ENCODE peak calls at places on chromosomes 1 and 21, in eight cellular contexts. One of them, this sample, is unnamed.

GRCh38 chr1:180181048-180181447 is 26.4 kb downstream of the QSOX1 start:
- DNase-seq in fibroblast of lung: peak; percentile 31
- DNase-seq in iPS DF 6.9: no peak
- DNase-seq in mucosa of descending colon: peak; percentile 61
- DNase-seq in effector memory CD4-positive, alpha-beta T cell: no peak
- DNase-seq in breast epithelium: no peak
- DNase-seq in PC-3: peak; percentile 18
- DNase-seq in left ventricle myocardium inferior: no peak
- DNase-seq in this sample: no peak

GRCh38 chr1:12574757-12575139 is 43.3 kb downstream of the DHRS3 start:
- DNase-seq in fibroblast of lung: no peak
- DNase-seq in iPS DF 6.9: no peak
- DNase-seq in mucosa of descending colon: no peak
- DNase-seq in effector memory CD4-positive, alpha-beta T cell: no peak
- DNase-seq in breast epithelium: no peak
- DNase-seq in PC-3: no peak
- DNase-seq in left ventricle myocardium inferior: no peak
- DNase-seq in this sample: no peak

GRCh38 chr1:2583871-2584341 is 2.7 kb upstream of the PRXL2B start:
- DNase-seq in fibroblast of lung: peak; percentile 60
- DNase-seq in iPS DF 6.9: no peak
- DNase-seq in mucosa of descending colon: peak; percentile 54
- DNase-seq in effector memory CD4-positive, alpha-beta T cell: peak; percentile 12
- DNase-seq in breast epithelium: no peak
- DNase-seq in PC-3: no peak
- DNase-seq in left ventricle myocardium inferior: no peak
- DNase-seq in this sample: peak; percentile 18

GRCh38 chr1:192351550-192351949 is 34.8 kb downstream of the RGS21 start:
- DNase-seq in fibroblast of lung: no peak
- DNase-seq in iPS DF 6.9: no peak
- DNase-seq in mucosa of descending colon: no peak
- DNase-seq in effector memory CD4-positive, alpha-beta T cell: no peak
- DNase-seq in breast epithelium: no peak
- DNase-seq in PC-3: no peak
- DNase-seq in left ventricle myocardium inferior: no peak
- DNase-seq in this sample: no peak

GRCh38 chr1:196302981-196303380 is 305.3 kb downstream of the KCNT2 start:
- DNase-seq in fibroblast of lung: no peak
- DNase-seq in iPS DF 6.9: no peak
- DNase-seq in mucosa of descending colon: no peak
- DNase-seq in effector memory CD4-positive, alpha-beta T cell: no peak
- DNase-seq in breast epithelium: no peak
- DNase-seq in PC-3: no peak
- DNase-seq in left ventricle myocardium inferior: no peak
- DNase-seq in this sample: no peak

GRCh38 chr1:12170263-12170671 is 3.5 kb downstream of the TNFRSF1B start:
- DNase-seq in fibroblast of lung: no peak
- DNase-seq in iPS DF 6.9: no peak
- DNase-seq in mucosa of descending colon: no peak
- DNase-seq in effector memory CD4-positive, alpha-beta T cell: no peak
- DNase-seq in breast epithelium: no peak
- DNase-seq in PC-3: no peak
- DNase-seq in left ventricle myocardium inferior: no peak
- DNase-seq in this sample: no peak

GRCh38 chr1:9289724-9290493 is 2.8 kb upstream of the SPSB1 start:
- DNase-seq in fibroblast of lung: peak; percentile 94
- DNase-seq in iPS DF 6.9: no peak
- DNase-seq in mucosa of descending colon: no peak
- DNase-seq in effector memory CD4-positive, alpha-beta T cell: no peak
- DNase-seq in breast epithelium: no peak
- DNase-seq in PC-3: peak; percentile 81
- DNase-seq in left ventricle myocardium inferior: peak; percentile 52
- DNase-seq in this sample: no peak

GRCh38 chr21:38384675-38385074 is 113.6 kb downstream of the ERG start:
- DNase-seq in fibroblast of lung: no peak
- DNase-seq in iPS DF 6.9: no peak
- DNase-seq in mucosa of descending colon: no peak
- DNase-seq in effector memory CD4-positive, alpha-beta T cell: no peak
- DNase-seq in breast epithelium: no peak
- DNase-seq in PC-3: no peak
- DNase-seq in left ventricle myocardium inferior: no peak
- DNase-seq in this sample: no peak

GRCh38 chr1:105000793-105001192 is 1251.1 kb downstream of the AMY1C start:
- DNase-seq in fibroblast of lung: no peak
- DNase-seq in iPS DF 6.9: no peak
- DNase-seq in mucosa of descending colon: no peak
- DNase-seq in effector memory CD4-positive, alpha-beta T cell: no peak
- DNase-seq in breast epithelium: no peak
- DNase-seq in PC-3: no peak
- DNase-seq in left ventricle myocardium inferior: no peak
- DNase-seq in this sample: no peak

GRCh38 chr1:157725214-157725577 is 24.6 kb upstream of the FCRL3 start:
- DNase-seq in fibroblast of lung: no peak
- DNase-seq in iPS DF 6.9: no peak
- DNase-seq in mucosa of descending colon: peak; percentile 32
- DNase-seq in effector memory CD4-positive, alpha-beta T cell: no peak
- DNase-seq in breast epithelium: no peak
- DNase-seq in PC-3: no peak
- DNase-seq in left ventricle myocardium inferior: no peak
- DNase-seq in this sample: no peak

GRCh38 chr1:245091171-245091621 is 63.6 kb upstream of the KIF26B start:
- DNase-seq in fibroblast of lung: peak; percentile 12
- DNase-seq in iPS DF 6.9: no peak
- DNase-seq in mucosa of descending colon: no peak
- DNase-seq in effector memory CD4-positive, alpha-beta T cell: no peak
- DNase-seq in breast epithelium: no peak
- DNase-seq in PC-3: no peak
- DNase-seq in left ventricle myocardium inferior: no peak
- DNase-seq in this sample: no peak

GRCh38 chr1:201585099-201585498 is 46.2 kb downstream of the NAV1 start:
- DNase-seq in fibroblast of lung: no peak
- DNase-seq in iPS DF 6.9: no peak
- DNase-seq in mucosa of descending colon: no peak
- DNase-seq in effector memory CD4-positive, alpha-beta T cell: no peak
- DNase-seq in breast epithelium: no peak
- DNase-seq in PC-3: no peak
- DNase-seq in left ventricle myocardium inferior: no peak
- DNase-seq in this sample: no peak

GRCh38 chr1:54474500-54475235 is 68.5 kb upstream of the SSBP3 start:
- DNase-seq in fibroblast of lung: no peak
- DNase-seq in iPS DF 6.9: no peak
- DNase-seq in mucosa of descending colon: peak; percentile 36
- DNase-seq in effector memory CD4-positive, alpha-beta T cell: no peak
- DNase-seq in breast epithelium: no peak
- DNase-seq in PC-3: no peak
- DNase-seq in left ventricle myocardium inferior: no peak
- DNase-seq in this sample: no peak

GRCh38 chr1:72062584-72062983 is 219.8 kb downstream of the NEGR1 start:
- DNase-seq in fibroblast of lung: peak; percentile 5
- DNase-seq in iPS DF 6.9: no peak
- DNase-seq in mucosa of descending colon: no peak
- DNase-seq in effector memory CD4-positive, alpha-beta T cell: no peak
- DNase-seq in breast epithelium: no peak
- DNase-seq in PC-3: no peak
- DNase-seq in left ventricle myocardium inferior: no peak
- DNase-seq in this sample: no peak

GRCh38 chr1:84363019-84363418 is 35.3 kb upstream of the DNASE2B start:
- DNase-seq in fibroblast of lung: no peak
- DNase-seq in iPS DF 6.9: no peak
- DNase-seq in mucosa of descending colon: no peak
- DNase-seq in effector memory CD4-positive, alpha-beta T cell: no peak
- DNase-seq in breast epithelium: no peak
- DNase-seq in PC-3: no peak
- DNase-seq in left ventricle myocardium inferior: no peak
- DNase-seq in this sample: no peak

GRCh38 chr1:38724160-38725131 is 135.1 kb downstream of the RRAGC start:
- DNase-seq in fibroblast of lung: no peak
- DNase-seq in iPS DF 6.9: no peak
- DNase-seq in mucosa of descending colon: no peak
- DNase-seq in effector memory CD4-positive, alpha-beta T cell: no peak
- DNase-seq in breast epithelium: no peak
- DNase-seq in PC-3: no peak
- DNase-seq in left ventricle myocardium inferior: no peak
- DNase-seq in this sample: no peak

GRCh38 chr1:153313288-153313687 is 536 bp upstream of the PGLYRP3 start:
- DNase-seq in fibroblast of lung: no peak
- DNase-seq in iPS DF 6.9: no peak
- DNase-seq in mucosa of descending colon: no peak
- DNase-seq in effector memory CD4-positive, alpha-beta T cell: no peak
- DNase-seq in breast epithelium: no peak
- DNase-seq in PC-3: no peak
- DNase-seq in left ventricle myocardium inferior: no peak
- DNase-seq in this sample: no peak

GRCh38 chr1:109823543-109824348 is 60.0 kb upstream of the EPS8L3 start:
- DNase-seq in fibroblast of lung: peak; percentile 61
- DNase-seq in iPS DF 6.9: no peak
- DNase-seq in mucosa of descending colon: no peak
- DNase-seq in effector memory CD4-positive, alpha-beta T cell: no peak
- DNase-seq in breast epithelium: no peak
- DNase-seq in PC-3: peak; percentile 57
- DNase-seq in left ventricle myocardium inferior: peak; percentile 49
- DNase-seq in this sample: no peak
- H3K9me3 ChIP-seq in fibroblast of lung: no peaks in the 10 kb centered on the region
- H3K9me3 ChIP-seq in iPS DF 6.9: no peaks in the 10 kb centered on the region
- H3K9me3 ChIP-seq in mucosa of descending colon: no peaks in the 10 kb centered on the region
- H3K9me3 ChIP-seq in effector memory CD4-positive, alpha-beta T cell: no peaks in the 10 kb centered on the region
- H3K9me3 ChIP-seq in breast epithelium: no peaks in the 10 kb centered on the region
- H3K9me3 ChIP-seq in PC-3: no peaks in the 10 kb centered on the region
- H3K9me3 ChIP-seq in left ventricle myocardium inferior: no peaks in the 10 kb centered on the region
- H3K9me3 ChIP-seq in this sample: no peaks in the 10 kb centered on the region

DNA sequence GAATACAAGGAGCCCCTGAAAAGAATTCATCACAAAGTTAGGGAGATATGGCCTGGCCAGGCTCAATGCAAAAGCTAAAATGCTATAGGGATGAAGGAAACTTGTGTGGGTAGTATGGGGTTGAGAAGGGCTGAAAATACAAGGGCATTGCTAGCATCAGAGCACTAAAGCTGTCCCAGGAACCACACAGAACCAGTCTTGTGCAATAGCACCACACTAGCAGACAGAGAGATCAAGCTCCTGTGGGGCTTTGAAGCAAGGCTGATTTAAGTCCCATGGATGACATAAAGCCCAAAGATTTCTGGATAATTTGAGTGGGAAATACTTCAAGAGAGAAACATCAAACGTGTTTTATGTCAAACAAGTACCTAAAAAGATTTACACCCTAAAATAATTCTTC is 97.1 kb downstream of the VAV3 start:
- DNase-seq in fibroblast of lung: no peak
- DNase-seq in iPS DF 6.9: no peak
- DNase-seq in mucosa of descending colon: no peak
- DNase-seq in effector memory CD4-positive, alpha-beta T cell: no peak
- DNase-seq in breast epithelium: no peak
- DNase-seq in PC-3: no peak
- DNase-seq in left ventricle myocardium inferior: no peak
- DNase-seq in this sample: no peak
- H3K9me3 ChIP-seq in fibroblast of lung: no peaks in the 10 kb centered on the region
- H3K9me3 ChIP-seq in iPS DF 6.9: no peaks in the 10 kb centered on the region
- H3K9me3 ChIP-seq in mucosa of descending colon: no peaks in the 10 kb centered on the region
- H3K9me3 ChIP-seq in effector memory CD4-positive, alpha-beta T cell: no peaks in the 10 kb centered on the region
- H3K9me3 ChIP-seq in breast epithelium: no peaks in the 10 kb centered on the region
- H3K9me3 ChIP-seq in PC-3: no peaks in the 10 kb centered on the region
- H3K9me3 ChIP-seq in left ventricle myocardium inferior: peaks cover 14% of the 10 kb centered on the region
- H3K9me3 ChIP-seq in this sample: no peaks in the 10 kb centered on the region

DNA sequence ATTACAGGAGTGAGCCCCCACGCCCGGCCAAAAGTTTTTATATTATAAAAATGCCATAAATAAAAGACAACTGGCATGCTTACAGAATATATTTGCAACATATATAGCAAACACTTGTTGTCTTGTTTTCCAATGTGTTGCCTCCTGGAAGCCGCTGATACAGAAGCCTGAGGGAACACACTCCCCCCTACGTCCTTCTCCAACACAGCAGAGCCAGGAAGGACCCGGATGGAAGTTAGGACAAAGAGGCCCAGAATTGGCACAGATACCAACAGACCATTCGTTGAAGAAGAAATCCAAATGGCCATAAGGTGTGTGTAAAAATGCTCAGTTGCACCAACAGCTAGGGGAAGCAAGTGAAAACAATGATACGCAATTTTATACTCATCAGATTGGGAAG is 1.3 kb upstream of the PLA2G5 start:
- DNase-seq in fibroblast of lung: no peak
- DNase-seq in iPS DF 6.9: no peak
- DNase-seq in mucosa of descending colon: no peak
- DNase-seq in effector memory CD4-positive, alpha-beta T cell: no peak
- DNase-seq in breast epithelium: no peak
- DNase-seq in PC-3: no peak
- DNase-seq in left ventricle myocardium inferior: no peak
- DNase-seq in this sample: no peak
- H3K9me3 ChIP-seq in fibroblast of lung: no peaks in the 10 kb centered on the region
- H3K9me3 ChIP-seq in iPS DF 6.9: no peaks in the 10 kb centered on the region
- H3K9me3 ChIP-seq in mucosa of descending colon: no peaks in the 10 kb centered on the region
- H3K9me3 ChIP-seq in effector memory CD4-positive, alpha-beta T cell: no peaks in the 10 kb centered on the region
- H3K9me3 ChIP-seq in breast epithelium: no peaks in the 10 kb centered on the region
- H3K9me3 ChIP-seq in PC-3: no peaks in the 10 kb centered on the region
- H3K9me3 ChIP-seq in left ventricle myocardium inferior: no peaks in the 10 kb centered on the region
- H3K9me3 ChIP-seq in this sample: no peaks in the 10 kb centered on the region

GRCh38 chr1:148309940-148310500 is 157.9 kb upstream of the NBPF11 start:
- DNase-seq in fibroblast of lung: no peak
- DNase-seq in iPS DF 6.9: no peak
- DNase-seq in mucosa of descending colon: no peak
- DNase-seq in effector memory CD4-positive, alpha-beta T cell: no peak
- DNase-seq in breast epithelium: no peak
- DNase-seq in PC-3: no peak
- DNase-seq in left ventricle myocardium inferior: no peak
- DNase-seq in this sample: no peak

GRCh38 chr1:148310807-148311206 is 158.7 kb upstream of the NBPF11 start:
- DNase-seq in fibroblast of lung: no peak
- DNase-seq in iPS DF 6.9: no peak
- DNase-seq in mucosa of descending colon: no peak
- DNase-seq in effector memory CD4-positive, alpha-beta T cell: no peak
- DNase-seq in breast epithelium: no peak
- DNase-seq in PC-3: no peak
- DNase-seq in left ventricle myocardium inferior: no peak
- DNase-seq in this sample: no peak

GRCh38 chr1:148307583-148308185 is 155.6 kb upstream of the NBPF11 start:
- DNase-seq in fibroblast of lung: no peak
- DNase-seq in iPS DF 6.9: no peak
- DNase-seq in mucosa of descending colon: no peak
- DNase-seq in effector memory CD4-positive, alpha-beta T cell: no peak
- DNase-seq in breast epithelium: no peak
- DNase-seq in PC-3: no peak
- DNase-seq in left ventricle myocardium inferior: no peak
- DNase-seq in this sample: no peak

DNA sequence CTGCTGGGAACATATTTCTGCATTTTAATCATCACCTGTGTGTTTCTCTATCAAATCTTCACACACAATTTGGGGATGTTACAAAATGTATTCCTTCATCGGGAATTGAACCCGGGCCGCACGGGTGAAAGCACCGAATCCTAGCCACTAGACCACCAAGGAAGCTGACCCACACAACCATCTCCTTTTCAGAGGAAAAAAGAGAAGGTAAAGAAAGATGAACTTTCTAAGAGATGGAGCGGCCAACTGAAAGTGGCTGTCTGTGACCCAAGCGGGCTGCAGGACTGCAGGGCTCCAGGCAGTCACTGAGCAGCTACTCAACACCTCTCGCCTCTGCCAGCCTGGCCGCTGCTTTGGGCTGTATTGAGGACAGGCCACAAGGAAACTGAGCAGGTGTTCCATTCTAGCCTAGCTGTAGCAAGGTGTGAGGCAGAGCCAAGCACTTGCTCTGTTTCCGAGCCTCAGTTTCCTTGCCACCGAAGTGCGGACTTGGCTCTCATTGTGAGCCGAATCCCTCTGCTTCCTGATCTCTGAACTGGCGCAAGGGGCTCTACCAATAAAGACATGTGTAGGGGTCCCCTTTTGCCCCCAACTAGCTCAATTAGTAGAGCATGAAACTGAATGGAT is 156.9 kb upstream of the NBPF11 start:
- DNase-seq in fibroblast of lung: no peak
- DNase-seq in iPS DF 6.9: no peak
- DNase-seq in mucosa of descending colon: no peak
- DNase-seq in effector memory CD4-positive, alpha-beta T cell: no peak
- DNase-seq in breast epithelium: no peak
- DNase-seq in PC-3: no peak
- DNase-seq in left ventricle myocardium inferior: no peak
- DNase-seq in this sample: no peak
- H3K9me3 ChIP-seq in fibroblast of lung: no peaks in the 10 kb centered on the region
- H3K9me3 ChIP-seq in iPS DF 6.9: no peaks in the 10 kb centered on the region
- H3K9me3 ChIP-seq in mucosa of descending colon: no peaks in the 10 kb centered on the region
- H3K9me3 ChIP-seq in effector memory CD4-positive, alpha-beta T cell: peaks cover 3% of the 10 kb centered on the region
- H3K9me3 ChIP-seq in breast epithelium: peaks cover 14% of the 10 kb centered on the region
- H3K9me3 ChIP-seq in PC-3: no peaks in the 10 kb centered on the region
- H3K9me3 ChIP-seq in left ventricle myocardium inferior: peaks cover 30% of the 10 kb centered on the region
- H3K9me3 ChIP-seq in this sample: no peaks in the 10 kb centered on the region